ENCODE peak calls at places on chromosomes 16 and 17, in four cellular contexts. Z is astrocyte of the cerebellum, H is GM12865, X is tibial nerve. M is an unnamed sample.

GRCh38 chr16:11972128-11972527 is 4.4 kb upstream of the SNX29 start:
- DNase-seq in H (no peak), Z (no peak), X (no peak), M (no peak)

GRCh38 chr16:51146256-51146924 is 4.7 kb downstream of the SALL1 start:
- DNase-seq in H (no peak), X (no peak), Z (peak), M (no peak)

GRCh38 chr17:5078106-5079028 is at the start of gene ZFP3:
- DNase-seq in Z (peak), X (peak), H (peak), M (no peak)

GRCh38 chr16:11407047-11407982 is 62.1 kb downstream of the RMI2 start:
- DNase-seq in X (peak), Z (peak), H (peak), M (no peak)

GRCh38 chr17:67879662-67880061 is 54.4 kb downstream of the BPTF start:
- DNase-seq in X (no peak), H (no peak), Z (no peak), M (no peak)

GRCh38 chr16:85330694-85331188 is 218.5 kb upstream of the CIBAR2 start:
- DNase-seq in Z (peak), H (peak), X (no peak), M (no peak)

GRCh38 chr16:82364690-82365089 is 194.7 kb upstream of the MPHOSPH6 start:
- DNase-seq in X (no peak), H (no peak), Z (no peak), M (no peak)

GRCh38 chr17:692116-692515 is 22.5 kb downstream of the VPS53 start:
- DNase-seq in H (no peak), X (no peak), Z (peak), M (no peak)

GRCh38 chr16:46961373-46962353 is 11.8 kb downstream of the DNAJA2 start:
- DNase-seq in X (no peak), Z (no peak), H (peak), M (peak)

DNA sequence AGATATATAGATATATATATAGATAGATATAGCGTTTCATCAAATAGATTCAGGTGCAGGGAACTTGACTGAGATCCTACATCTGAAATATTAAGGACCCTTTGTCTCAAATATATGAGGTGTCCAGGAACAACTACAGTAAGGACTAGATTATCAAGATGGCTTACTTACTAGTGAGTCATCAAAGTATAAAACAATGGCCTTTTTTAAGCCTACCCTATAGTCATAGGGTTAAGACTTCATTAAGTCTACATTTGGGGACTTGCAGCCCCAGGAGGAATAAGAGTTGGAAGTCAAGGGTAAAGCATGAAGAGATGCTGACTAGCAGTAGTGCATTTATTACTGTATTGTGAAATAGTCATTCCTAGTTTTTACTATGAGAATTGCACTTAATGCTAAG is 1023.4 kb downstream of the CDH11 start:
- DNase-seq in Z (no peak), X (no peak), H (no peak), M (no peak)
- TF ChIP-seq CTCF in Z (no peak), X (no peak), H (no peak), M (no peak)

DNA sequence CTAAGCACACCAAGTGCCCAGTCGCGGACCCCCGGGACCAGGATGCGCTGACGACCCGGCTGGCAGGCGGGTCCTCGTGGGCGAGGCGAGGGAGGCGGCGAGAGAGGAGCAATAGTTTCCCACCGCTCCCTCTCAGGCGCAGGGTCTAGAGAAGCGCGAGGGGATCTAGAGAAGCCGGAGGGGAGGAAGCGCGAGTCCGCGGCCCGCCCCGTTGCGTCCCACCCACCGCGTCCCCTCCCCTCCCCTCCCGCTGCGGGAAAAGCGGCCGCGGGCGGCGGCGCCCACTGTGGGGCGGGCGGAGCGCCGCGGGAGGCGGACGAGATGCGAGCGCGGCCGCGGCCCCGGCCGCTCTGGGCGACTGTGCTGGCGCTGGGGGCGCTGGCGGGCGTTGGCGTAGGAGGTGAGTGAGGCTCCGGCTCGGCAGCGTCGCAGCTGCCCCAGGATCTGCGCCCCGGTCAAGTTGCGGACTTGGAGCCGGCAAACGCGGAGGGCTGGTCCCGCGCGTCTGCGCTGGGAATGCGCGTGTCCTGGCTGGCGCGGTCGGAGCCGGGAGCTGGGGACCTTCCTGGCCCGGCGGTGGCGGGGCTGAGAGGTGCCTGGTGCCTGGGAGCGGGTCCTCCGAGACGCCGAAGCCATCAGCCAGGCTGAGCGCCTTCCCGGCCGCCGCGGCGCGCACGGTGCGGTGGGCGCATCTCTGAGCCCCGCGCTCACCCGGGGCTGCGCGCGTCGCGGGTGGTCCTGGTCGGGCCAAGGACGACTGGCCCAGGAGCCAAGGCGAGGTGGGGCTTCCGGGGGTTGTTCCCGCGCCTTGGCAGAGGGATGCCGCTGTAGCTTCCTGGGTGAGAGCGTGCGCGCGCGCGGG is at the start of gene ITGB3:
- DNase-seq in Z (no peak), X (peak), H (peak), M (peak)
- TF ChIP-seq CTCF in Z (peak), X (peak), H (peak), M (peak)

DNA sequence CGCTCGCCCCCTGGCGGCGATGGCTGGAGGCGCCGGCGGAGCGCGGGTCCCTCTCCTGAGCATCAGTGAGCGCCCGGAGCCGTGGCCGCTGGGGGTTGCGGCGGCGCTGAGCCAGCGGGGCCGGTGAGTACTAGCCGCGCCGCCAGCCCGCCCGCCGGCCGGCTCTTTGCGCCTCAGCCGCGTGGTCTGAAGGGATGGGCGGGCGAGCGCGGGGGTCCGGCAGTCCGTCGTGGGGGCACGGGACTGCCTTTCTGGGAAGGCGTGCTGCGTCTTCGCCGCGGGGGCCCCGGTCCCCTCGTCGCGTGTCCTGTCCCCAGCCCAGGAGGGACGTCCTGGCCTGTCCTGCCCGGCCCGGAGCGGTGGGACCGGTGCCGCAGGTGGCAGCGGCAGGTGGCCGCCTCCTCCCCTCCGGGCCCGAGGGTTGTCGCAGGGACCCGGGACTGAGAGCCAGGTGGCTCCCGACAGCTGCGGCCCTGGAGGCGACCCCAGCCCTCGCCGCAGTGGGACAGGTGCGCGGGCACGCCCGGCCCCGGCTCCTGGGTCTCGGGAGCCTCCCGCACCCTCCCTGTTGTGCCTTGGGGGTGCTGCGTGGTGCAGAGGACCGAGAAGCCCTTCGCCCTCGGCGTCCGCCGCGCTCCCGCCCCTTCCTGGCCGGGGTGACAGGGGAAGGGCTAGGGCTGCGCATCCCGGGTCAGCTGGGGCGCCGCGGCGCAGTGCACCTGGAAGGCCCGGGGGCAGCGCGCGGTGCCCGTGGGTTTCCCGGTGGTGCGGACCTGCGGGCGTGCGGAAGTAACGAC is at the start of gene SPECC1:
- DNase-seq in Z (peak), X (peak), H (peak), M (peak)
- TF ChIP-seq CTCF in Z (no peak), X (peak), H (peak), M (peak)

GRCh38 chr17:74180336-74180735 is 23.1 kb upstream of the RPL38 start:
- DNase-seq in Z (no peak), X (no peak), H (no peak), M (no peak)

GRCh38 chr17:74179576-74179975 is 23.9 kb upstream of the RPL38 start:
- DNase-seq in Z (no peak), X (no peak), H (no peak), M (no peak)

GRCh38 chr17:74182041-74182783 is 21.3 kb upstream of the RPL38 start:
- DNase-seq in Z (no peak), H (no peak), X (no peak), M (no peak)

GRCh38 chr17:74183411-74183810 is 20.1 kb upstream of the RPL38 start:
- DNase-seq in H (no peak), X (no peak), Z (no peak), M (no peak)

DNA sequence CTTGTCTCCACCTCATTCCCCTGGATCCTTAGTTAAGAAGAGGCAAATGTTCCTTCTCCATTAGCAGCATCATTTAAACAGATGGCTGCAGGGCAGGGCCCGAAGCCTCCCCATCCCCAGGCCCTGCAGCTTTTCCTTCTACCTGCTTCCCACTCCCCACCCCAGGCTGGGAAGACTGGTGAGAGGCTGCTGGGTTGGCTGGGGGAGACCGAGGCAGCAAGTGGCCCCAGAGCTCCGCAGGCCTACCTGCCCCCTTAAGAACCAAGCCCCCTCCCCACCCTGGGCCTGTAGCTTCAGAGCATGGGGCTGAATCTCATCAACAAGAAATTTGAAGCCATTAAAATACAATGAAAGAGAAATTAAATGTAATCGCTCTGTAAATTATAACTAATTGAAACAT is 22.1 kb upstream of the RPL38 start:
- DNase-seq in X (no peak), H (no peak), Z (no peak), M (no peak)
- TF ChIP-seq CTCF in X (no peak), H (no peak), Z (no peak), M (no peak)

GRCh38 chr16:2598133-2598641 is 60.4 kb downstream of the PDPK1 start:
- DNase-seq in H (no peak), Z (no peak), X (no peak), M (no peak)

GRCh38 chr16:2598723-2599122 is 60.9 kb downstream of the PDPK1 start:
- DNase-seq in H (no peak), X (no peak), Z (no peak), M (no peak)

GRCh38 chr16:2597560-2597902 is 59.7 kb downstream of the PDPK1 start:
- DNase-seq in H (no peak), Z (no peak), X (no peak), M (no peak)

GRCh38 chr16:2603165-2604015 is 65.6 kb downstream of the PDPK1 start:
- DNase-seq in H (peak), X (peak), Z (peak), M (peak)
- TF ChIP-seq CTCF in H (no peak), X (peak), Z (no peak), M (no peak)

M was measured in osteocyte.